ENCODE peak calls at places on chromosomes 1 and 21, in nine cellular contexts. X is OCI-LY7; A is CD8-positive, alpha-beta T cell; B is osteoblast; O is right lobe of liver; I is neural crest cell; F is progenitor cell of endocrine pancreas; C is mesothelial cell of epicardium; M is A673. T is an unnamed sample.

GRCh38 chr21:41809891-41810596 is 43.2 kb upstream of the RIPK4 start:
- DNase-seq in A (no peak), C (no peak), F (no peak), I (no peak), B (peak), M (no peak), O (no peak), X (no peak), T (peak)

GRCh38 chr21:41684381-41685245 is 82.2 kb downstream of the RIPK4 start:
- DNase-seq in I (no peak), A (no peak), B (peak), X (no peak), F (no peak), O (no peak), M (no peak), C (no peak), T (no peak)

GRCh38 chr1:55005351-55006140 is 6.8 kb downstream of the BSND start:
- DNase-seq in C (no peak), F (no peak), A (no peak), O (no peak), X (no peak), I (no peak), M (peak), B (no peak), T (no peak)

GRCh38 chr1:157369808-157370521 is 182.3 kb downstream of the FCRL5 start:
- DNase-seq in X (peak), I (peak), C (peak), M (peak), O (peak), A (peak), F (peak), B (peak), T (peak)

GRCh38 chr1:71693581-71693980 is 588.8 kb downstream of the NEGR1 start:
- DNase-seq in A (no peak), X (no peak), F (no peak), I (no peak), B (no peak), C (no peak), M (no peak), O (no peak), T (no peak)

GRCh38 chr21:25402134-25402957 is 204.9 kb downstream of the MRPL39 start:
- DNase-seq in F (no peak), A (no peak), O (no peak), C (no peak), M (no peak), X (no peak), B (no peak), I (no peak), T (no peak)

GRCh38 chr1:157151068-157151467 is 12.9 kb upstream of the ETV3 start:
- DNase-seq in C (no peak), F (no peak), M (no peak), B (no peak), I (no peak), O (no peak), X (no peak), A (no peak), T (no peak)

GRCh38 chr1:203281033-203281432 is 24.3 kb upstream of the BTG2 start:
- DNase-seq in F (no peak), C (no peak), A (no peak), B (no peak), I (no peak), O (no peak), X (peak), M (no peak), T (no peak)

GRCh38 chr1:215807218-215807617 is 240.1 kb downstream of the KCTD3 start:
- DNase-seq in A (no peak), C (no peak), X (no peak), M (no peak), F (no peak), I (no peak), B (no peak), O (no peak), T (no peak)

GRCh38 chr1:1199961-1200875 is 6.2 kb downstream of the TNFRSF18 start:
- DNase-seq in F (no peak), A (no peak), X (no peak), O (no peak), M (no peak), C (no peak), I (no peak), B (peak), T (no peak)

GRCh38 chr21:8993943-8994639 is 1527.3 kb upstream of the TPTE start:
- DNase-seq in M (no peak), F (no peak), X (no peak), C (no peak), O (no peak), B (peak), A (no peak), I (no peak), T (peak)

GRCh38 chr1:9561429-9561828 is 22.2 kb downstream of the SLC25A33 start:
- DNase-seq in X (peak), A (no peak), B (peak), F (no peak), O (no peak), I (no peak), C (no peak), M (peak), T (no peak)

GRCh38 chr1:153968000-153968363 is 280 bp downstream of the CREB3L4 start:
- DNase-seq in M (no peak), B (no peak), F (no peak), C (peak), A (no peak), O (no peak), I (no peak), X (no peak), T (no peak)

GRCh38 chr1:245045087-245045881 is 109.5 kb upstream of the KIF26B start:
- DNase-seq in C (no peak), X (no peak), B (no peak), F (no peak), I (no peak), A (no peak), O (peak), M (no peak), T (no peak)

GRCh38 chr21:40102682-40103081 is 235.4 kb downstream of the PCP4 start:
- DNase-seq in X (no peak), B (no peak), M (no peak), O (no peak), I (no peak), C (no peak), A (no peak), F (no peak), T (no peak)

GRCh38 chr1:236663934-236664333 is 22.4 kb upstream of the ACTN2 start:
- DNase-seq in O (no peak), C (no peak), F (no peak), I (no peak), X (no peak), A (no peak), B (no peak), M (no peak), T (no peak)

GRCh38 chr1:94757931-94758330 is 62.2 kb upstream of the SLC44A3 start:
- DNase-seq in O (no peak), M (no peak), A (no peak), I (no peak), B (peak), F (no peak), X (no peak), C (no peak), T (no peak)

GRCh38 chr1:11301593-11301992 is 28.6 kb downstream of the UBIAD1 start:
- DNase-seq in A (no peak), M (no peak), I (no peak), O (no peak), C (no peak), F (no peak), X (no peak), B (peak), T (no peak)

GRCh38 chr1:202018226-202018475 is 7.8 kb downstream of the ELF3 start:
- DNase-seq in F (no peak), M (no peak), B (no peak), C (no peak), I (no peak), X (no peak), O (no peak), A (no peak), T (no peak)

GRCh38 chr1:54955359-54955758 is 25.1 kb upstream of the TMEM61 start:
- DNase-seq in M (peak), I (no peak), O (no peak), A (no peak), F (no peak), C (no peak), X (no peak), B (no peak), T (no peak)

GRCh38 chr1:14949836-14950674 is 203.5 kb upstream of the TMEM51 start:
- DNase-seq in B (no peak), M (peak), I (no peak), C (no peak), A (no peak), F (no peak), O (no peak), X (no peak), T (no peak)

GRCh38 chr21:14863745-14864210 is 201.0 kb downstream of the NRIP1 start:
- DNase-seq in O (no peak), F (no peak), X (no peak), C (no peak), I (no peak), M (no peak), B (no peak), A (no peak), T (no peak)

DNA sequence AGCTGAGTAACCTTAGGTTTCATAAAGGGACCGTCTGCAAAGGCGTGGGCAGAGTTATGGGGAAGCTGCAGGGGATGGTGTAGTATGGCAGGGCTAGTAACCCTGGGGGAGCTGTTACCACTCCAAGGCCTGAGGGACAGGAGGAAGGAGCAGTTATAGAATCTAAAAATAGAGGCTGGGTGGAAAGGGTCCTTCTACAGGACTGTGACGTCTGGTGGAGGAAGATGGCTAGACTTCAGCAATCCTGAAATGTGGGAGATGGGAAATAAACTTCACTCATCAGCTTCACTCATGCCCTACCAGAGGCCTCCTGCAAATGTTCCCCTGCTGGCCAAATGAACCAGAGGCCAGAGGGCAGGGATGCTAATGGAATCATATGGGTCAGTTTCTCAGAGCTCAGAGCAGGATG is 46.1 kb downstream of the DAB1 start:
- DNase-seq in C (no peak), X (no peak), F (no peak), I (no peak), A (no peak), M (no peak), O (no peak), B (no peak), T (no peak)
- TF ChIP-seq CTCF in C (no peak), X (no peak), F (peak), I (no peak), A (no peak), M (peak), O (no peak), B (no peak), T (no peak)

DNA sequence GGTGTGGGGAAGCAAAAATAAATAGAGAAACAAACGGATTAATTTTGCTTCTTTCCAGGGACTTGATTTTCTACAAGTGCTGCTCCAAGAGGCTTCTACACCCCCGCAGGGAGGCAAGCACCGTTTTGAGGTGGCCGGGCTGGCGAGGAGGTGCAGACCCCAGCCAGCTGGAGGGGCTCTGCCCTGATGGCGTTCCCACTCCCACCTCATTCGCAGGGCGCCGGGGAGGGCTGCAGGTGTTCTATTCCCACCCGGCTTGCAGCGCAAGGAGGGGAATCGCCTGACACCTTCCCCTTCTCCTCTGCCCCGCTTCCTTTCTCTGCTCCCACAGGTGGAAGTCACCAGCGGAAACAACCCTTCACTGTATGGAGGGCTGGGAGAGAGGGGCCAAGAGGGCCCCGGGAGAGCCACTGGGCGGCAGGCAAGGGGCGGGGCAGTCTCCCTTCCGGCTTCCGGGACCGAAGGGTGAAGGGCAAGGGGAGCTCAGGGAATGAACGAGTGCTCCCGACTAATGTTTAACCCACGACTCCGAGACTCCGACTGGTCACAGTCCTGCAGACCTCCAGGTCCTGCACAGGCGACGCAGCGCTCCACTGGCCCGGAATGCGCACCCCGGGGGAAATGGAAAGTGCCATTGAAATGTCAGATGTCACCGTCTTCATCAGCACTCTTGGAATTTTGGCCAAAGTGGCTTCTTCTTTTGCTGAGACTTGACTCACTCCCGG is 29.1 kb downstream of the TEX35 start:
- DNase-seq in F (peak), I (peak), B (peak), O (peak), A (peak), M (peak), C (no peak), X (peak), T (peak)
- TF ChIP-seq CTCF in F (no peak), I (no peak), B (no peak), O (no peak), A (no peak), M (no peak), C (no peak), X (no peak), T (no peak)

GRCh38 chr1:40582121-40582520 is 50.7 kb downstream of the ZNF684 start:
- DNase-seq in C (no peak), X (no peak), I (no peak), O (no peak), B (no peak), F (no peak), A (no peak), M (no peak), T (no peak)
- TF ChIP-seq CTCF in C (no peak), X (no peak), I (no peak), O (no peak), B (no peak), F (no peak), A (no peak), M (no peak), T (no peak)

GRCh38 chr21:31265293-31265692 is 78.8 kb downstream of the TIAM1 start:
- DNase-seq in I (no peak), M (no peak), A (no peak), F (no peak), B (no peak), O (no peak), C (no peak), X (no peak), T (no peak)

GRCh38 chr21:31262728-31263127 is 81.3 kb downstream of the TIAM1 start:
- DNase-seq in I (no peak), X (no peak), B (no peak), F (no peak), O (no peak), A (no peak), M (no peak), C (no peak), T (no peak)

GRCh38 chr21:31261759-31262158 is 82.3 kb downstream of the TIAM1 start:
- DNase-seq in I (no peak), C (no peak), O (no peak), M (no peak), F (no peak), A (no peak), B (no peak), X (no peak), T (no peak)

GRCh38 chr21:31266241-31266640 is 77.8 kb downstream of the TIAM1 start:
- DNase-seq in X (no peak), F (no peak), B (no peak), O (no peak), I (no peak), C (no peak), M (no peak), A (no peak), T (no peak)

GRCh38 chr21:31264574-31264973 is 79.5 kb downstream of the TIAM1 start:
- DNase-seq in F (no peak), O (no peak), X (no peak), B (no peak), A (no peak), M (no peak), C (no peak), I (no peak), T (no peak)
- TF ChIP-seq CTCF in F (no peak), O (no peak), X (no peak), B (peak), A (no peak), M (no peak), C (no peak), I (no peak), T (no peak)

GRCh38 chr1:66929999-66930822 is 5.4 kb downstream of the MIER1 start:
- DNase-seq in A (peak), O (peak), F (peak), C (peak), B (peak), I (peak), X (peak), M (peak), T (peak)
- TF ChIP-seq CTCF in A (peak), O (peak), F (peak), C (no peak), B (no peak), I (peak), X (peak), M (peak), T (peak)

GRCh38 chr1:224616761-224617409 is 768 bp downstream of the CNIH3 start:
- DNase-seq in A (no peak), F (no peak), B (peak), I (peak), M (no peak), O (no peak), C (no peak), X (no peak), T (peak)
- TF ChIP-seq CTCF in A (no peak), F (no peak), B (no peak), I (no peak), M (no peak), O (no peak), C (no peak), X (no peak), T (no peak)

GRCh38 chr1:63917571-63918394 is 144.0 kb downstream of the ROR1 start:
- DNase-seq in C (no peak), I (no peak), F (no peak), X (peak), A (no peak), B (no peak), O (no peak), M (peak), T (no peak)
- TF ChIP-seq CTCF in C (no peak), I (peak), F (peak), X (peak), A (no peak), B (peak), O (no peak), M (peak), T (peak)

DNA sequence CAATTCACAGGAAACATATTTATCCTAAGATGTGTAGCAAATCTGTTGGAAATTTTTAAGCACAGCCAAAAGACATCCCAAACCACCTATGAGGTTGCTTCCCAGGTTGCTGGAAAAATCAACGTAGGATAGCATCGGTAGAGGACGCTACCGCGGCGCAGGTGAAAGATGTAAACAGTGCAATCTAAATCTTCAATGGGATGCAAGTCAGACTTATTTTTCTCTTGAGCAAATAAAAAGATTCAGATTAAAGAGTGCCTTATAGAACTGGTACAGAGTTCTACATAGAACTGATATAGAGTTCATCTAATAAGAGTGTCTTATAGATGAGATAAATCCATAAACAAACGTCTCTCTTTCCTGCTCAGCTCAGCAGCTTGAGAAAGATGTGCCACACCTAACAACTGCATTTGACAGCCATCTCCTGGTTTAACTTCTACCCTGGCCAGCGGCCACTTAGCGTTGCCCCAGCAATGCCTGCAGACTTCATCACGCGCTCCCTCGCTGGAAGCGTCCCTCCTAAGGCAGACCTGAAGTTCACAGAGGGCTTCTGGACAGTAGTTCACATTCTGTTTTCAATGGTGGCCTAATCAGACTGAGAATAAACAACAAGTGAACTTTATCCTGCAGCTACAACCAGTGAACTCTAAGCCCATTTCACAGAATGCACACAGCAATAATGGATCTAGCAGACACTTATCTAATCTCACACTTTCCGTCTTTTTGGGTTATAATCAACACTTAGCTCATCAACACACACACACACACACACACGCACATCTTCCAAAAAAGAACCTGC is 164.5 kb downstream of the TOMM20 start:
- DNase-seq in A (no peak), M (no peak), X (no peak), C (no peak), B (peak), F (no peak), I (no peak), O (peak), T (no peak)
- TF ChIP-seq CTCF in A (no peak), M (no peak), X (no peak), C (no peak), B (no peak), F (peak), I (no peak), O (no peak), T (no peak)

GRCh38 chr1:230537456-230537855 is 104.8 kb upstream of the COG2 start:
- DNase-seq in F (no peak), I (no peak), B (no peak), A (no peak), M (no peak), X (no peak), O (no peak), C (no peak), T (no peak)
- TF ChIP-seq CTCF in F (peak), I (no peak), B (no peak), A (no peak), M (no peak), X (peak), O (no peak), C (no peak), T (no peak)

T was measured in GM13977.